ENCODE peak calls at places on chromosomes 16 and 17, in six cellular contexts. One of them, this sample, is unnamed.

GRCh38 chr17:44084131-44084538 is 13.6 kb downstream of the G6PC3 start:
- DNase-seq in posterior cingulate gyrus: no peak
- DNase-seq in cardiac muscle cell: no peak
- DNase-seq in HT-29: peak
- DNase-seq in non-pigmented ciliary epithelial cell: no peak
- DNase-seq in fibroblast of lung: no peak
- DNase-seq in this sample: no peak

GRCh38 chr16:69927056-69927757 is 23.9 kb upstream of the CLEC18A start:
- DNase-seq in cardiac muscle cell: peak
- DNase-seq in non-pigmented ciliary epithelial cell: no peak
- DNase-seq in fibroblast of lung: peak
- DNase-seq in HT-29: no peak
- DNase-seq in posterior cingulate gyrus: peak
- DNase-seq in this sample: peak

GRCh38 chr16:66120656-66121055 is 245.8 kb upstream of the CDH5 start:
- DNase-seq in cardiac muscle cell: no peak
- DNase-seq in fibroblast of lung: peak
- DNase-seq in non-pigmented ciliary epithelial cell: peak
- DNase-seq in HT-29: no peak
- DNase-seq in posterior cingulate gyrus: no peak
- DNase-seq in this sample: no peak

GRCh38 chr16:23847938-23848337 is 12.2 kb downstream of the PRKCB start:
- DNase-seq in cardiac muscle cell: no peak
- DNase-seq in posterior cingulate gyrus: peak
- DNase-seq in fibroblast of lung: no peak
- DNase-seq in HT-29: no peak
- DNase-seq in non-pigmented ciliary epithelial cell: no peak
- DNase-seq in this sample: no peak

GRCh38 chr17:72182256-72182890 is 61.6 kb downstream of the SOX9 start:
- DNase-seq in fibroblast of lung: no peak
- DNase-seq in cardiac muscle cell: no peak
- DNase-seq in non-pigmented ciliary epithelial cell: no peak
- DNase-seq in HT-29: no peak
- DNase-seq in posterior cingulate gyrus: no peak
- DNase-seq in this sample: no peak

GRCh38 chr17:18043491-18043890 is 4.3 kb downstream of the GID4 start:
- DNase-seq in fibroblast of lung: peak
- DNase-seq in cardiac muscle cell: no peak
- DNase-seq in HT-29: peak
- DNase-seq in non-pigmented ciliary epithelial cell: no peak
- DNase-seq in posterior cingulate gyrus: no peak
- DNase-seq in this sample: peak

GRCh38 chr16:11857161-11857560 is 5.8 kb upstream of the RSL1D1 start:
- DNase-seq in posterior cingulate gyrus: no peak
- DNase-seq in HT-29: no peak
- DNase-seq in cardiac muscle cell: no peak
- DNase-seq in fibroblast of lung: peak
- DNase-seq in non-pigmented ciliary epithelial cell: no peak
- DNase-seq in this sample: no peak

GRCh38 chr17:64491034-64491860 is 5.6 kb downstream of the POLG2 start:
- DNase-seq in fibroblast of lung: no peak
- DNase-seq in HT-29: peak
- DNase-seq in posterior cingulate gyrus: no peak
- DNase-seq in cardiac muscle cell: no peak
- DNase-seq in non-pigmented ciliary epithelial cell: no peak
- DNase-seq in this sample: peak

GRCh38 chr17:70804161-70804560 is 634.8 kb downstream of the KCNJ2 start:
- DNase-seq in cardiac muscle cell: no peak
- DNase-seq in fibroblast of lung: peak
- DNase-seq in posterior cingulate gyrus: no peak
- DNase-seq in HT-29: no peak
- DNase-seq in non-pigmented ciliary epithelial cell: no peak
- DNase-seq in this sample: no peak

GRCh38 chr17:10172241-10172741 is 26.1 kb downstream of the GAS7 start:
- DNase-seq in cardiac muscle cell: no peak
- DNase-seq in fibroblast of lung: no peak
- DNase-seq in non-pigmented ciliary epithelial cell: no peak
- DNase-seq in posterior cingulate gyrus: peak
- DNase-seq in HT-29: no peak
- DNase-seq in this sample: no peak

GRCh38 chr16:70267516-70267915 is 15.8 kb upstream of the EXOSC6 start:
- DNase-seq in HT-29: peak
- DNase-seq in fibroblast of lung: peak
- DNase-seq in cardiac muscle cell: peak
- DNase-seq in non-pigmented ciliary epithelial cell: no peak
- DNase-seq in posterior cingulate gyrus: peak
- DNase-seq in this sample: peak

GRCh38 chr17:12463102-12463501 is 202.6 kb upstream of the MYOCD start:
- DNase-seq in HT-29: no peak
- DNase-seq in cardiac muscle cell: no peak
- DNase-seq in non-pigmented ciliary epithelial cell: no peak
- DNase-seq in posterior cingulate gyrus: no peak
- DNase-seq in fibroblast of lung: peak
- DNase-seq in this sample: no peak

GRCh38 chr16:81550412-81550768 is 105.8 kb downstream of the CMIP start:
- DNase-seq in non-pigmented ciliary epithelial cell: no peak
- DNase-seq in fibroblast of lung: no peak
- DNase-seq in posterior cingulate gyrus: peak
- DNase-seq in HT-29: no peak
- DNase-seq in cardiac muscle cell: peak
- DNase-seq in this sample: no peak

GRCh38 chr17:58338454-58338841 is 9.9 kb upstream of the TSPOAP1 start:
- DNase-seq in fibroblast of lung: no peak
- DNase-seq in non-pigmented ciliary epithelial cell: no peak
- DNase-seq in HT-29: no peak
- DNase-seq in posterior cingulate gyrus: no peak
- DNase-seq in cardiac muscle cell: no peak
- DNase-seq in this sample: no peak

GRCh38 chr17:46964315-46965265 is 14.5 kb downstream of the RPRML start:
- DNase-seq in HT-29: no peak
- DNase-seq in posterior cingulate gyrus: peak
- DNase-seq in cardiac muscle cell: peak
- DNase-seq in non-pigmented ciliary epithelial cell: no peak
- DNase-seq in fibroblast of lung: peak
- DNase-seq in this sample: no peak

GRCh38 chr16:63581560-63581959 is 1540.3 kb downstream of the CDH11 start:
- DNase-seq in posterior cingulate gyrus: no peak
- DNase-seq in fibroblast of lung: no peak
- DNase-seq in HT-29: no peak
- DNase-seq in non-pigmented ciliary epithelial cell: no peak
- DNase-seq in cardiac muscle cell: peak
- DNase-seq in this sample: no peak

This sample was measured in hepatocyte.